ENCODE peak calls at places on chromosomes 5 and 9, in eight cellular contexts. G, A, C, N, D, R, X and W are unnamed samples.

GRCh38 chr9:112408285-112408684 is 28.4 kb downstream of the HSDL2 start:
- DNase-seq in G (no peak), A (no peak), C (no peak), N (no peak), D (no peak), R (peak; percentile 23), X (no peak), W (no peak)

GRCh38 chr9:133995012-133995896 is 3.1 kb upstream of the VAV2 start:
- DNase-seq in G (no peak), A (no peak), C (no peak), N (no peak), D (no peak), R (peak; percentile 26), X (no peak), W (peak; percentile 25)

GRCh38 chr9:22005083-22005699 is 3.9 kb downstream of the CDKN2B start:
- DNase-seq in G (no peak), A (no peak), C (no peak), N (peak; percentile 37), D (no peak), R (peak; percentile 64), X (no peak), W (no peak)

GRCh38 chr5:73716284-73716808 is 90.3 kb downstream of the ARHGEF28 start:
- DNase-seq in G (no peak), A (no peak), C (no peak), N (no peak), D (no peak), R (no peak), X (no peak), W (no peak)

GRCh38 chr5:31225118-31225517 is 31.6 kb downstream of the CDH6 start:
- DNase-seq in G (no peak), A (no peak), C (peak; percentile 13), N (peak; percentile 98), D (no peak), R (peak; percentile 93), X (no peak), W (no peak)

GRCh38 chr5:163505475-163506457 is at the start of gene MAT2B:
- DNase-seq in G (peak; percentile 93), A (peak; percentile 95), C (peak; percentile 95), N (peak; percentile 91), D (peak; percentile 94), R (peak; percentile 95), X (peak; percentile 77), W (peak; percentile 95)

GRCh38 chr5:149376104-149376503 is 3.0 kb downstream of the IL17B start:
- DNase-seq in G (no peak), A (no peak), C (no peak), N (no peak), D (no peak), R (no peak), X (no peak), W (no peak)

GRCh38 chr9:131838581-131839280 is 98.9 kb upstream of the RAPGEF1 start:
- DNase-seq in G (no peak), A (no peak), C (no peak), N (no peak), D (no peak), R (no peak), X (no peak), W (no peak)

GRCh38 chr9:136577941-136578619 is 32.2 kb upstream of the NOTCH1 start:
- DNase-seq in G (no peak), A (no peak), C (no peak), N (no peak), D (no peak), R (no peak), X (peak; percentile 15), W (no peak)

GRCh38 chr5:3538886-3539285 is 56.7 kb upstream of the IRX1 start:
- DNase-seq in G (no peak), A (no peak), C (no peak), N (no peak), D (no peak), R (no peak), X (no peak), W (no peak)

GRCh38 chr5:133203317-133204305 is 151.8 kb downstream of the HSPA4 start:
- DNase-seq in G (no peak), A (no peak), C (no peak), N (no peak), D (no peak), R (no peak), X (no peak), W (no peak)

GRCh38 chr5:76165961-76166360 is 82.8 kb downstream of the SV2C start:
- DNase-seq in G (no peak), A (no peak), C (no peak), N (peak; percentile 1), D (no peak), R (no peak), X (no peak), W (no peak)

GRCh38 chr5:148733601-148734438 is 79.5 kb upstream of the HTR4 start:
- DNase-seq in G (peak; percentile 68), A (peak; percentile 88), C (peak; percentile 99), N (peak; percentile 84), D (peak; percentile 61), R (peak; percentile 78), X (peak; percentile 22), W (peak; percentile 77)

GRCh38 chr9:38620483-38621433 is at the start of gene ANKRD18A:
- DNase-seq in G (peak; percentile 44), A (peak; percentile 54), C (peak; percentile 92), N (peak; percentile 41), D (peak; percentile 70), R (peak; percentile 54), X (peak; percentile 92), W (peak; percentile 71)

GRCh38 chr5:22892441-22892840 is 39.3 kb upstream of the CDH12 start:
- DNase-seq in G (no peak), A (no peak), C (no peak), N (no peak), D (no peak), R (peak; percentile 43), X (no peak), W (no peak)

GRCh38 chr5:821504-821903 is 29.3 kb downstream of the ZDHHC11 start:
- DNase-seq in G (no peak), A (no peak), C (no peak), N (no peak), D (no peak), R (no peak), X (no peak), W (no peak)

GRCh38 chr9:100088202-100088601 is 10.6 kb downstream of the ERP44 start:
- DNase-seq in G (no peak), A (no peak), C (peak; percentile 30), N (no peak), D (no peak), R (no peak), X (no peak), W (no peak)

GRCh38 chr5:180670157-180670556 is 20.8 kb upstream of the FLT4 start:
- DNase-seq in G (no peak), A (no peak), C (no peak), N (no peak), D (no peak), R (no peak), X (no peak), W (no peak)

GRCh38 chr5:66307647-66308257 is 163.7 kb downstream of the SREK1 start:
- DNase-seq in G (no peak), A (peak; percentile 84), C (peak; percentile 50), N (peak; percentile 69), D (no peak), R (peak; percentile 65), X (peak; percentile 26), W (peak; percentile 61)

GRCh38 chr9:98962181-98962560 is 18.5 kb downstream of the COL15A1 start:
- DNase-seq in G (no peak), A (peak; percentile 18), C (no peak), N (peak; percentile 94), D (no peak), R (no peak), X (no peak), W (peak; percentile 79)

GRCh38 chr9:15485836-15486678 is 24.7 kb downstream of the PSIP1 start:
- DNase-seq in G (no peak), A (peak; percentile 44), C (peak; percentile 51), N (peak; percentile 54), D (no peak), R (peak; percentile 34), X (no peak), W (peak; percentile 34)

GRCh38 chr9:123309611-123310010 is 41.2 kb upstream of the STRBP start:
- DNase-seq in G (no peak), A (no peak), C (no peak), N (no peak), D (no peak), R (no peak), X (no peak), W (no peak)

GRCh38 chr9:123544007-123544827 is 188.2 kb downstream of the CRB2 start:
- DNase-seq in G (peak; percentile 3), A (peak; percentile 65), C (peak; percentile 42), N (peak; percentile 54), D (no peak), R (peak; percentile 54), X (no peak), W (peak; percentile 29)

GRCh38 chr5:94153736-94154450 is 412.5 kb upstream of the POU5F2 start:
- DNase-seq in G (no peak), A (no peak), C (no peak), N (peak; percentile 18), D (no peak), R (peak; percentile 43), X (no peak), W (no peak)

GRCh38 chr5:172726966-172727365 is 44.0 kb downstream of the DUSP1 start:
- DNase-seq in G (no peak), A (no peak), C (no peak), N (no peak), D (no peak), R (no peak), X (no peak), W (no peak)

GRCh38 chr5:73274870-73275756 is 102.1 kb downstream of the TMEM174 start:
- DNase-seq in G (no peak), A (peak; percentile 31), C (no peak), N (peak; percentile 13), D (no peak), R (peak; percentile 9), X (no peak), W (no peak)

GRCh38 chr5:139226131-139226530 is 28.0 kb upstream of the SIL1 start:
- DNase-seq in G (no peak), A (no peak), C (peak; percentile 10), N (no peak), D (no peak), R (no peak), X (peak; percentile 10), W (no peak)

GRCh38 chr5:171445910-171446516 is 26.6 kb downstream of the FGF18 start:
- DNase-seq in G (no peak), A (peak; percentile 79), C (no peak), N (peak; percentile 83), D (no peak), R (peak; percentile 66), X (no peak), W (peak; percentile 11)

GRCh38 chr9:5178126-5178805 is 7.2 kb downstream of the INSL6 start:
- DNase-seq in G (no peak), A (no peak), C (no peak), N (no peak), D (no peak), R (no peak), X (no peak), W (no peak)

GRCh38 chr5:111075520-111075919 is 4.0 kb downstream of the TSLP start:
- DNase-seq in G (no peak), A (peak; percentile 93), C (peak; percentile 87), N (peak; percentile 96), D (no peak), R (peak; percentile 91), X (no peak), W (peak; percentile 86)

GRCh38 chr9:16029056-16029615 is 476.3 kb downstream of the CCDC171 start:
- DNase-seq in G (no peak), A (no peak), C (peak; percentile 57), N (peak; percentile 63), D (no peak), R (no peak), X (no peak), W (peak; percentile 89)

GRCh38 chr5:54651482-54652076 is 134.0 kb downstream of the SNX18 start:
- DNase-seq in G (no peak), A (peak; percentile 84), C (no peak), N (peak; percentile 41), D (no peak), R (peak; percentile 36), X (peak; percentile 61), W (no peak)

GRCh38 chr5:131595088-131596033 is 39.7 kb downstream of the RAPGEF6 start:
- DNase-seq in G (no peak), A (no peak), C (no peak), N (no peak), D (no peak), R (no peak), X (no peak), W (no peak)

GRCh38 chr5:65068410-65068809 is 299.7 kb downstream of the CWC27 start:
- DNase-seq in G (no peak), A (no peak), C (no peak), N (no peak), D (no peak), R (no peak), X (no peak), W (no peak)